ENCODE peak calls at places on chromosomes 16 and 17, in seven cellular contexts. N, C, D, R, V, A and I are unnamed samples.

GRCh38 chr17:31533546-31534155 is 142.2 kb downstream of the RAB11FIP4 start:
- DNase-seq in A (no peak), C (no peak), N (peak), V (no peak), D (no peak), R (no peak), I (peak)

GRCh38 chr17:15351487-15351840 is 10.1 kb upstream of the TEKT3 start:
- DNase-seq in A (no peak), V (no peak), C (no peak), N (no peak), D (no peak), R (no peak), I (no peak)

GRCh38 chr17:71251936-71252335 is 868.9 kb upstream of the SOX9 start:
- DNase-seq in R (no peak), V (no peak), D (no peak), C (no peak), N (no peak), A (no peak), I (no peak)

GRCh38 chr16:88703486-88704309 is 2.5 kb downstream of the RNF166 start:
- DNase-seq in V (no peak), D (no peak), N (no peak), A (no peak), C (no peak), R (no peak), I (no peak)

GRCh38 chr16:79863128-79864031 is 262.8 kb upstream of the MAF start:
- DNase-seq in A (no peak), V (no peak), R (no peak), N (no peak), D (no peak), C (no peak), I (no peak)

GRCh38 chr17:1227917-1228751 is 42.1 kb upstream of the BHLHA9 start:
- DNase-seq in A (peak), V (peak), R (peak), N (peak), D (no peak), C (no peak), I (no peak)

GRCh38 chr16:72125635-72126428 is 32.2 kb downstream of the DHX38 start:
- DNase-seq in V (peak), D (no peak), R (no peak), A (no peak), N (no peak), C (no peak), I (no peak)

GRCh38 chr17:71145486-71145885 is 975.3 kb upstream of the SOX9 start:
- DNase-seq in R (no peak), V (no peak), N (no peak), D (no peak), C (no peak), A (no peak), I (no peak)

GRCh38 chr17:246226-246625 is 64.8 kb upstream of the DOC2B start:
- DNase-seq in N (no peak), D (no peak), C (no peak), V (peak), R (no peak), A (peak), I (no peak)

GRCh38 chr17:47713980-47714689 is 18.9 kb upstream of the TBX21 start:
- DNase-seq in D (no peak), A (no peak), R (no peak), C (no peak), V (no peak), N (peak), I (no peak)

GRCh38 chr16:72021043-72021442 is 12.5 kb downstream of the DHODH start:
- DNase-seq in N (peak), D (no peak), R (no peak), V (no peak), A (no peak), C (no peak), I (no peak)

GRCh38 chr17:2709173-2709661 is 2.3 kb downstream of the CLUH start:
- DNase-seq in N (no peak), A (peak), D (no peak), V (peak), C (peak), R (peak), I (no peak)

GRCh38 chr16:1491327-1491726 is 1.8 kb upstream of the TELO2 start:
- DNase-seq in A (no peak), C (no peak), D (no peak), V (no peak), N (no peak), R (no peak), I (no peak)

GRCh38 chr17:65278050-65278819 is 141.1 kb downstream of the RGS9 start:
- DNase-seq in D (no peak), V (peak), C (peak), N (peak), A (no peak), R (peak), I (no peak)
- TF ChIP-seq CTCF in D (peak), V (peak), C (peak), N (peak), A (peak), R (peak), I (no peak)

DNA sequence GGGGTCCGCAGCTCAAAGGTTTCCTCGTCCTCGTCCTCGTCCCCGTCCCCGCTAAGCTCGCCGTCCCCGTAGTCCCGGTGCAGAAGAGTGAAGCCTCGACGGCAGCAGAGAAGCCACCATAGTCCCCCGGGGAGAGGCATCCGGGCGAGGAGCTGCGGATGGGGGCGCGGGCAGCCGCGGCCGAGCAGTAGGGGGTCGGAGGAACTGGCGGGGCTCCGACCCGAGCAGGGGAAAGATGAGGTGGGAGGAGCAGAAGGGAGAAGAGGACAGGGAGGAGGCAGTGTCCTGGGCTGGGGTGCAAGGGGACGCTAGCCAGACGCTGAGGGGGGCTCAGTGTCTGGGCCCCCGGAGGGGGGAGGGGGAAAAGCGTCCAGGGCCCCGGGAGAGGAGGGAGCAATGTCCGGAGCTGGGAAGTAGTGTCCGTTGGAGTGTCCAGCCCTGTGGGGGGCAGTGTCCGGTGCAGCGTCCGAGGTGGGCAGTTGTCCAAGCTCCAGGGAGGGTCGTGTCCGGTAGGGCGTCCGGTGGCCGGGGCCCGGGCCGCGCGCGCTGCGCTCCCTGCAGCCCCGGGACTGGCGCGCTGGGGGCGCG is at the start of gene PLEKHH3:
- DNase-seq in A (no peak), N (no peak), D (no peak), V (no peak), C (no peak), R (no peak), I (no peak)
- TF ChIP-seq CTCF in A (no peak), N (no peak), D (peak), V (no peak), C (no peak), R (no peak), I (no peak)

DNA sequence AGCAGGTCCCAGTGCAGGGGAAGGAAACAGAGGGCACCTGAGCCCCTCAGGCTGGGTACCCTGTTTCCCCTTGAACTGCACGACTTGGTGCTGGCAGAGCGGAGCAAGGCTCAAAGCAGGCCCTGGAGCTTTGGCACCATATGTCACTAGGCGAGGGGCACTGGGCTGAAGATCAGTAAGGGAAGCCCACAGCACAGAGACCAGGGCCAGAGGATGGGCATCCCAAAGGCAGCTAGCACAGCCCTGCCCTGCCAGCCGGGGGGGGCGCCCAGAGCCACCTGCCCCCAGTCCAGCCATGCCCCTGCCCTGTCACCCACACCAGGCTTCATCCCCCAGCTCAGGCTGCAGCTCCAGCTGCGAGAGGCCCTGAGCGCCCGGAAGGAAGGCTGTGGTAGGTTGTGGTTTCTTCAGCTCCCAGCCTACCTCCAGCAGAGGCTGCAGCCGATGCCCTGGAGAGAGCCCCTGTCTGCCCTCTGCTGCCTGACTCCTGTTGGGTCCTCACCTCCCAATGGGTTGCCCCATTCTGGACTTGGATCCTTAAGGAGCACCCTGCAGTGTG is 10.9 kb downstream of the NHERF1 start:
- DNase-seq in R (peak), C (no peak), N (no peak), V (no peak), D (no peak), A (peak), I (no peak)
- TF ChIP-seq CTCF in R (no peak), C (no peak), N (peak), V (no peak), D (no peak), A (no peak), I (no peak)

GRCh38 chr16:58753711-58754134 is 19.6 kb upstream of the GOT2 start:
- DNase-seq in D (no peak), C (no peak), A (no peak), V (no peak), N (peak), R (no peak), I (no peak)

GRCh38 chr16:58756650-58757332 is 22.7 kb upstream of the GOT2 start:
- DNase-seq in A (no peak), N (no peak), V (no peak), D (no peak), C (no peak), R (no peak), I (no peak)

GRCh38 chr16:58755989-58756649 is 22.0 kb upstream of the GOT2 start:
- DNase-seq in V (peak), R (peak), N (peak), C (peak), A (no peak), D (peak), I (no peak)
- TF ChIP-seq CTCF in V (peak), R (peak), N (peak), C (peak), A (peak), D (peak), I (no peak)

DNA sequence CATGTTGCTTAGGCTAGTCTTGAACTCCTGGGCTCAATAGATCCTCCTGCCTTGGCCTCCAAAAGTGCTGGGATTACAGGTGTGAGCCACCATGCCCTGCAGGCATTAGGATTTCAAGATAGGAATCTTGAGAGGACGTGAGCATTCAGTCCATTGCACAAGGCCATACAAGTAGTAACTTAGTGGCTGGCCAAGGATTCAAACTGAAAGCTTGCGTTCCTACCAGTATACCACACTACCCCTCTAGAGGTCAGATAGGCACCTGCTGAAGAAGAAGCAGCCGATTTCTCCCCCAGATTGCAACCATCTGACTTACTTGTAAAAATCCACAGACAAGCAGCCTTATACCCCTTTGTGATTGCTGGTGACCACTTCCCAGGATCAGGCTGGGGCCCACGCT is 80.9 kb downstream of the CACNG3 start:
- DNase-seq in D (no peak), V (no peak), A (no peak), R (no peak), C (no peak), N (no peak), I (no peak)
- TF ChIP-seq CTCF in D (no peak), V (no peak), A (no peak), R (no peak), C (no peak), N (no peak), I (no peak)

DNA sequence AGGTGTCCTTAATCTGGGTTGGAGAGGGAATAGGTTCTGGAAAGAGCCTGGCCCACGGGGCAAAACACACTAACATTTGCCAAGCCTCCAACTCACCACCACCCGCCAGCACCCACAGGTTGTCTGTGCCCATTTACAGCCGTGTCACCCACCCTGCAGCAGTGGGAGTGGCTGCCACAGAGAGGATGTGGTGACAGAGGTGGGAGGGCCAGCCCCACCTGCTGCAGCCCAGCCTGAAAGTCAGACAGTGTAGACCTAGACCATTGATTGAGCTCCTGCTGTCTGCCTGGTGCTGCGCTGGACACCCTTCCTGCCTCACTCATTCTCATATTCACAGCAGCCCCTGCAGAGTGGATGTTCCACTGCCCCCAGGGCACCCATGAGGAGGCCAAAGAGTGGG is 44.7 kb downstream of the IL21R start:
- DNase-seq in R (no peak), D (no peak), N (no peak), A (no peak), V (no peak), C (no peak), I (no peak)
- TF ChIP-seq CTCF in R (no peak), D (no peak), N (no peak), A (no peak), V (no peak), C (no peak), I (no peak)

DNA sequence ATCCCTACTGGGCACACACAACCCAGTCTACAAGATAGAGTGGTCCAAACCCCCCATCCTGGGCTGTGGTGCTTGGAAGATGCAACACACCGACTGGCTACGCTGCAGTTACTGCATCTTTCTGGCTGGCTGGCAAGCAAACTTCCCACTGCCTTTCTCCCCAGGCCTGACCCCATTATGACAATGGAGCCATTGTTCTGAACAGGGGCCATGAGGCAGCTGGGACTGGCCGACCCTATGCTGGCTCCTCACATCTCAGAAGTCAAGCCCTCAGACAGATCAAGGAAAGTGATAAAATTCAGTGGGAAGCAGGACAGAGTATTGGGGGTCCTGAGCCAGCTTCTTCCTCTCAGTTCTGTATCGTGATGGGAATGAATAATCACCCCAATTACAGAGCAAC is 364.1 kb upstream of the ASIC2 start:
- DNase-seq in V (no peak), A (no peak), R (no peak), N (no peak), C (no peak), D (no peak), I (no peak)
- TF ChIP-seq CTCF in V (no peak), A (no peak), R (no peak), N (no peak), C (no peak), D (no peak), I (no peak)